ENCODE peak calls at places on chromosomes 1 and 21, in five cellular contexts. One of them, this sample, is unnamed.

GRCh38 chr1:225851810-225852209 is 30.4 kb downstream of the TMEM63A start:
- DNase-seq in Daoy: no peak
- DNase-seq in psoas muscle: no peak
- DNase-seq in Right ventricle myocardium superior: peak; percentile 8
- DNase-seq in bronchial epithelial cell: no peak
- DNase-seq in this sample: no peak

GRCh38 chr1:200302893-200303250 is 107.0 kb downstream of the ZNF281 start:
- DNase-seq in Daoy: peak; percentile 11
- DNase-seq in psoas muscle: no peak
- DNase-seq in Right ventricle myocardium superior: no peak
- DNase-seq in bronchial epithelial cell: no peak
- DNase-seq in this sample: no peak

GRCh38 chr1:220915117-220915440 is 35.8 kb downstream of the HLX start:
- DNase-seq in Daoy: no peak
- DNase-seq in psoas muscle: no peak
- DNase-seq in Right ventricle myocardium superior: no peak
- DNase-seq in bronchial epithelial cell: no peak
- DNase-seq in this sample: no peak

GRCh38 chr1:43363283-43363934 is 4.4 kb downstream of the ELOVL1 start:
- DNase-seq in Daoy: peak; percentile 23
- DNase-seq in psoas muscle: no peak
- DNase-seq in Right ventricle myocardium superior: no peak
- DNase-seq in bronchial epithelial cell: no peak
- DNase-seq in this sample: no peak

GRCh38 chr1:215132156-215132555 is 49.6 kb downstream of the KCNK2 start:
- DNase-seq in Daoy: no peak
- DNase-seq in psoas muscle: no peak
- DNase-seq in Right ventricle myocardium superior: no peak
- DNase-seq in bronchial epithelial cell: peak; percentile 17
- DNase-seq in this sample: no peak

GRCh38 chr1:8911416-8912309 is 33.2 kb upstream of the ENO1 start:
- DNase-seq in Daoy: no peak
- DNase-seq in psoas muscle: no peak
- DNase-seq in Right ventricle myocardium superior: no peak
- DNase-seq in bronchial epithelial cell: peak; percentile 86
- DNase-seq in this sample: no peak

GRCh38 chr1:223716302-223716862 is 4.0 kb downstream of the CAPN2 start:
- DNase-seq in Daoy: no peak
- DNase-seq in psoas muscle: no peak
- DNase-seq in Right ventricle myocardium superior: no peak
- DNase-seq in bronchial epithelial cell: no peak
- DNase-seq in this sample: no peak

GRCh38 chr1:25796807-25797458 is 3.1 kb upstream of the SELENON start:
- DNase-seq in Daoy: peak; percentile 77
- DNase-seq in psoas muscle: peak; percentile 87
- DNase-seq in Right ventricle myocardium superior: peak; percentile 91
- DNase-seq in bronchial epithelial cell: peak; percentile 63
- DNase-seq in this sample: no peak

GRCh38 chr1:202810615-202811295 is at the start of gene PCAT6:
- DNase-seq in Daoy: peak; percentile 94
- DNase-seq in psoas muscle: peak; percentile 94
- DNase-seq in Right ventricle myocardium superior: peak; percentile 96
- DNase-seq in bronchial epithelial cell: peak; percentile 76
- DNase-seq in this sample: peak; percentile 60

GRCh38 chr21:27168084-27168483 is 201.2 kb upstream of the ADAMTS5 start:
- DNase-seq in Daoy: no peak
- DNase-seq in psoas muscle: no peak
- DNase-seq in Right ventricle myocardium superior: no peak
- DNase-seq in bronchial epithelial cell: peak; percentile 38
- DNase-seq in this sample: no peak

GRCh38 chr1:205950826-205951549 is 7.7 kb upstream of the SLC26A9 start:
- DNase-seq in Daoy: peak; percentile 80
- DNase-seq in psoas muscle: peak; percentile 26
- DNase-seq in Right ventricle myocardium superior: no peak
- DNase-seq in bronchial epithelial cell: peak; percentile 60
- DNase-seq in this sample: no peak

GRCh38 chr1:211928222-211928856 is 97.8 kb upstream of the LPGAT1 start:
- DNase-seq in Daoy: no peak
- DNase-seq in psoas muscle: no peak
- DNase-seq in Right ventricle myocardium superior: no peak
- DNase-seq in bronchial epithelial cell: peak; percentile 97
- DNase-seq in this sample: peak; percentile 90

GRCh38 chr1:228647523-228648444 is 87.5 kb upstream of the RHOU start:
- DNase-seq in Daoy: peak; percentile 82
- DNase-seq in psoas muscle: no peak
- DNase-seq in Right ventricle myocardium superior: peak; percentile 54
- DNase-seq in bronchial epithelial cell: peak; percentile 66
- DNase-seq in this sample: no peak

GRCh38 chr1:153364181-153364580 is 6.5 kb downstream of the S100A9 start:
- DNase-seq in Daoy: no peak
- DNase-seq in psoas muscle: no peak
- DNase-seq in Right ventricle myocardium superior: no peak
- DNase-seq in bronchial epithelial cell: peak; percentile 83
- DNase-seq in this sample: no peak

GRCh38 chr21:46515109-46515508 is 56.4 kb downstream of the DIP2A start:
- DNase-seq in Daoy: peak; percentile 35
- DNase-seq in psoas muscle: peak; percentile 64
- DNase-seq in Right ventricle myocardium superior: peak; percentile 83
- DNase-seq in bronchial epithelial cell: peak; percentile 65
- DNase-seq in this sample: peak; percentile 33

GRCh38 chr1:220717800-220718640 is 27.9 kb downstream of the C1orf115 start:
- DNase-seq in Daoy: no peak
- DNase-seq in psoas muscle: no peak
- DNase-seq in Right ventricle myocardium superior: no peak
- DNase-seq in bronchial epithelial cell: no peak
- DNase-seq in this sample: no peak

GRCh38 chr1:73953611-73954010 is 244.4 kb downstream of the LRRIQ3 start:
- DNase-seq in Daoy: no peak
- DNase-seq in psoas muscle: no peak
- DNase-seq in Right ventricle myocardium superior: no peak
- DNase-seq in bronchial epithelial cell: no peak
- DNase-seq in this sample: no peak

This sample was measured in epithelial cell of prostate.